ENCODE peak calls at places on chromosomes 4 and X, in seven cellular contexts. One of them, this sample, is unnamed.

GRCh38 chr4:98482847-98483806 is 175.3 kb downstream of the TSPAN5 start:
- DNase-seq in spleen: no peak
- DNase-seq in Panc1: peak; percentile 35
- DNase-seq in GM23248: peak; percentile 66
- DNase-seq in A549: peak; percentile 46
- DNase-seq in fibroblast of lung: peak; percentile 92
- DNase-seq in NT2/D1: no peak
- DNase-seq in this sample: no peak

GRCh38 chr4:164012396-164013027 is 518.0 kb downstream of the TMA16 start:
- DNase-seq in spleen: no peak
- DNase-seq in Panc1: no peak
- DNase-seq in GM23248: no peak
- DNase-seq in A549: no peak
- DNase-seq in fibroblast of lung: peak; percentile 34
- DNase-seq in NT2/D1: peak; percentile 48
- DNase-seq in this sample: no peak

GRCh38 chr4:62526671-62527070 is 1326.5 kb downstream of the ADGRL3 start:
- DNase-seq in spleen: no peak
- DNase-seq in Panc1: no peak
- DNase-seq in GM23248: no peak
- DNase-seq in A549: no peak
- DNase-seq in fibroblast of lung: no peak
- DNase-seq in NT2/D1: no peak
- DNase-seq in this sample: peak; percentile 40

GRCh38 chrX:40006025-40007017 is 91.4 kb downstream of the BCOR start:
- DNase-seq in spleen: peak; percentile 79
- DNase-seq in Panc1: no peak
- DNase-seq in GM23248: peak; percentile 43
- DNase-seq in A549: no peak
- DNase-seq in fibroblast of lung: peak; percentile 16
- DNase-seq in NT2/D1: no peak
- DNase-seq in this sample: peak; percentile 83

GRCh38 chrX:139158256-139158655 is 372.3 kb upstream of the F9 start:
- DNase-seq in spleen: no peak
- DNase-seq in Panc1: no peak
- DNase-seq in GM23248: no peak
- DNase-seq in A549: no peak
- DNase-seq in fibroblast of lung: peak; percentile 3
- DNase-seq in NT2/D1: no peak
- DNase-seq in this sample: peak; percentile 64

GRCh38 chrX:49930046-49930445 is 7.7 kb downstream of the CLCN5 start:
- DNase-seq in spleen: no peak
- DNase-seq in Panc1: no peak
- DNase-seq in GM23248: peak; percentile 14
- DNase-seq in A549: no peak
- DNase-seq in fibroblast of lung: no peak
- DNase-seq in NT2/D1: no peak
- DNase-seq in this sample: no peak

GRCh38 chr4:159199827-159200226 is 96.9 kb downstream of the RAPGEF2 start:
- DNase-seq in spleen: no peak
- DNase-seq in Panc1: no peak
- DNase-seq in GM23248: no peak
- DNase-seq in A549: no peak
- DNase-seq in fibroblast of lung: no peak
- DNase-seq in NT2/D1: no peak
- DNase-seq in this sample: no peak

GRCh38 chr4:110597582-110597981 is 25.3 kb downstream of the PITX2 start:
- DNase-seq in spleen: no peak
- DNase-seq in Panc1: no peak
- DNase-seq in GM23248: no peak
- DNase-seq in A549: no peak
- DNase-seq in fibroblast of lung: no peak
- DNase-seq in NT2/D1: no peak
- DNase-seq in this sample: no peak

GRCh38 chr4:78669453-78669852 is 106.7 kb upstream of the BMP2K start:
- DNase-seq in spleen: no peak
- DNase-seq in Panc1: no peak
- DNase-seq in GM23248: no peak
- DNase-seq in A549: peak; percentile 17
- DNase-seq in fibroblast of lung: no peak
- DNase-seq in NT2/D1: no peak
- DNase-seq in this sample: no peak

GRCh38 chr4:138859249-138859648 is 156.3 kb upstream of the NOCT start:
- DNase-seq in spleen: no peak
- DNase-seq in Panc1: no peak
- DNase-seq in GM23248: no peak
- DNase-seq in A549: no peak
- DNase-seq in fibroblast of lung: no peak
- DNase-seq in NT2/D1: no peak
- DNase-seq in this sample: no peak

GRCh38 chr4:6781561-6781960 is 966 bp upstream of the KIAA0232 start:
- DNase-seq in spleen: no peak
- DNase-seq in Panc1: no peak
- DNase-seq in GM23248: no peak
- DNase-seq in A549: no peak
- DNase-seq in fibroblast of lung: no peak
- DNase-seq in NT2/D1: no peak
- DNase-seq in this sample: no peak

GRCh38 chr4:131499139-131499873 is 1649.8 kb upstream of the PCDH10 start:
- DNase-seq in spleen: no peak
- DNase-seq in Panc1: no peak
- DNase-seq in GM23248: peak; percentile 1
- DNase-seq in A549: no peak
- DNase-seq in fibroblast of lung: peak; percentile 89
- DNase-seq in NT2/D1: no peak
- DNase-seq in this sample: no peak

GRCh38 chr4:148901075-148901705 is 459.0 kb upstream of the NR3C2 start:
- DNase-seq in spleen: no peak
- DNase-seq in Panc1: no peak
- DNase-seq in GM23248: no peak
- DNase-seq in A549: no peak
- DNase-seq in fibroblast of lung: no peak
- DNase-seq in NT2/D1: no peak
- DNase-seq in this sample: no peak

GRCh38 chrX:70479197-70479969 is 34.7 kb downstream of the DLG3 start:
- DNase-seq in spleen: no peak
- DNase-seq in Panc1: peak; percentile 20
- DNase-seq in GM23248: peak; percentile 79
- DNase-seq in A549: peak; percentile 9
- DNase-seq in fibroblast of lung: peak; percentile 76
- DNase-seq in NT2/D1: no peak
- DNase-seq in this sample: no peak

GRCh38 chrX:155086202-155086840 is 15.0 kb downstream of the BRCC3 start:
- DNase-seq in spleen: peak; percentile 71
- DNase-seq in Panc1: no peak
- DNase-seq in GM23248: peak; percentile 33
- DNase-seq in A549: peak; percentile 22
- DNase-seq in fibroblast of lung: no peak
- DNase-seq in NT2/D1: peak; percentile 18
- DNase-seq in this sample: peak; percentile 45

GRCh38 chr4:148016063-148016637 is 284.3 kb downstream of the ARHGAP10 start:
- DNase-seq in spleen: no peak
- DNase-seq in Panc1: no peak
- DNase-seq in GM23248: no peak
- DNase-seq in A549: no peak
- DNase-seq in fibroblast of lung: no peak
- DNase-seq in NT2/D1: no peak
- DNase-seq in this sample: no peak

GRCh38 chr4:144989306-144989705 is 108.7 kb downstream of the ANAPC10 start:
- DNase-seq in spleen: no peak
- DNase-seq in Panc1: no peak
- DNase-seq in GM23248: no peak
- DNase-seq in A549: no peak
- DNase-seq in fibroblast of lung: no peak
- DNase-seq in NT2/D1: no peak
- DNase-seq in this sample: no peak
- H3K4me3 ChIP-seq in spleen: no peak overlapping the region
- H3K4me3 ChIP-seq in Panc1: no peak overlapping the region
- H3K4me3 ChIP-seq in GM23248: no peak overlapping the region
- H3K4me3 ChIP-seq in A549: no peak overlapping the region
- H3K4me3 ChIP-seq in fibroblast of lung: no peak overlapping the region
- H3K4me3 ChIP-seq in NT2/D1: no peak overlapping the region
- H3K4me3 ChIP-seq in this sample: no peak overlapping the region

DNA sequence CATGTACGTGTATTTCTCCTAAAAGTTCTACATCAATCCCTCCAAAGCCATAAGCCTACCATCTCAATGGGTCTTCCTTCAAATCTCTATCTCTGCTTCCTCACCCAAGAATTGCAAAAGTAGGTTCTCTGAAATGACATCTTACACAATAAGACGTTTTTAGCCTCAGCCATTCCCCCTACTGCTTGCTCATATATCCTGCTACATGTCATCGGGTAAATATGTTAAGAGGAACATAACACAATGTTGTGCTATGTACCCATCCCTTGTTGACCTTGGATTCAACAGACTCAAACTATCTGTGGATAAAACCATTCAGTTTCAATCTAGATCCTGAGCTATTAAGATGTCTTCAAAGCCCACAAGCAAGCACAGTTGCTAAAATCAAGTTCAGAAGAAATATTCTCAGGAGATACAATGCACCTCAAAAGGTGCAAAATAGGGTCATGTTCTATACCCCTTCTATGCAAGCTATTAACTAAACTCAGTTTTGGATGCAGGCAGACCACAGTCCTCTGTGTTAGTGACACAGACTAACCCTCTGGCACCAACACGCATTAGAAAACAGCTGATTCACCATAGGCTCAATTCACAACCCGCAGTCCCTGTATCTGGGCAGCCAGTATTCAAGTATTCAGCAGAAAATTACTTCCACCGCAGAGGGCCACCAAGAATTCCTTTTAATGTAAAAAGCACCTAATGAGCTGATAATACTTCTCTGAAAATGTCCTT is 56.8 kb downstream of the CD99L2 start:
- DNase-seq in spleen: no peak
- DNase-seq in Panc1: no peak
- DNase-seq in GM23248: peak; percentile 73
- DNase-seq in A549: no peak
- DNase-seq in fibroblast of lung: peak; percentile 48
- DNase-seq in NT2/D1: no peak
- DNase-seq in this sample: no peak
- H3K4me1 ChIP-seq in spleen: peaks cover 10% of the 10 kb centered on the region
- H3K4me1 ChIP-seq in Panc1: peaks cover 29% of the 10 kb centered on the region
- H3K4me1 ChIP-seq in GM23248: peaks cover 7% of the 10 kb centered on the region
- H3K4me1 ChIP-seq in A549: peaks cover 61% of the 10 kb centered on the region
- H3K4me1 ChIP-seq in fibroblast of lung: no peaks in the 10 kb centered on the region
- H3K4me1 ChIP-seq in NT2/D1: no peaks in the 10 kb centered on the region
- H3K4me1 ChIP-seq in this sample: no peaks in the 10 kb centered on the region

DNA sequence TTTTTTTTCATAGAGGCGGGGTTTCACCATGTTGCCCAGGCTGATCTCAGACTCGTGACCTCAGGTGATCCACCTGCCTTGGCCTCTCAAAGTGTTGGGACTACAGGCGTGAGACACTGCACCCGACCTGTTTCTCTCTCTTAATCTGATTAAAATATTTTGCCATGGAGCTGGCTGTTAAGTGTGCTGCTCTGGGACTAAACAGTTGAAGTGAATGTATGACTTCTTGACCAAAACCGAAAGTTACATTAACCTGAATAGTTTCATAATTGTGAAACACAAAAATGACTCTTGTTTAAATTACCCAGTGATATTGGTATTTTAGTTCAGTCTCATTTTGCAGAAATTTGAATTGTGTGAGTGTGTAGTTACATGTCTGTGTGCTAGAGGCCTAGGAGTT is 2548.6 kb downstream of the PCDH7 start:
- DNase-seq in spleen: no peak
- DNase-seq in Panc1: no peak
- DNase-seq in GM23248: no peak
- DNase-seq in A549: no peak
- DNase-seq in fibroblast of lung: no peak
- DNase-seq in NT2/D1: no peak
- DNase-seq in this sample: no peak
- H3K4me3 ChIP-seq in spleen: no peak overlapping the region
- H3K4me3 ChIP-seq in Panc1: no peak overlapping the region
- H3K4me3 ChIP-seq in GM23248: no peak overlapping the region
- H3K4me3 ChIP-seq in A549: no peak overlapping the region
- H3K4me3 ChIP-seq in fibroblast of lung: no peak overlapping the region
- H3K4me3 ChIP-seq in NT2/D1: no peak overlapping the region
- H3K4me3 ChIP-seq in this sample: no peak overlapping the region

GRCh38 chr4:3512279-3512678 is 19.9 kb downstream of the LRPAP1 start:
- DNase-seq in spleen: no peak
- DNase-seq in Panc1: no peak
- DNase-seq in GM23248: no peak
- DNase-seq in A549: no peak
- DNase-seq in fibroblast of lung: no peak
- DNase-seq in NT2/D1: no peak
- DNase-seq in this sample: peak; percentile 61
- H3K4me1 ChIP-seq in spleen: no peaks in the 10 kb centered on the region
- H3K4me1 ChIP-seq in Panc1: no peaks in the 10 kb centered on the region
- H3K4me1 ChIP-seq in GM23248: no peaks in the 10 kb centered on the region
- H3K4me1 ChIP-seq in A549: no peaks in the 10 kb centered on the region
- H3K4me1 ChIP-seq in fibroblast of lung: no peaks in the 10 kb centered on the region
- H3K4me1 ChIP-seq in NT2/D1: peaks cover 16% of the 10 kb centered on the region
- H3K4me1 ChIP-seq in this sample: no peaks in the 10 kb centered on the region

DNA sequence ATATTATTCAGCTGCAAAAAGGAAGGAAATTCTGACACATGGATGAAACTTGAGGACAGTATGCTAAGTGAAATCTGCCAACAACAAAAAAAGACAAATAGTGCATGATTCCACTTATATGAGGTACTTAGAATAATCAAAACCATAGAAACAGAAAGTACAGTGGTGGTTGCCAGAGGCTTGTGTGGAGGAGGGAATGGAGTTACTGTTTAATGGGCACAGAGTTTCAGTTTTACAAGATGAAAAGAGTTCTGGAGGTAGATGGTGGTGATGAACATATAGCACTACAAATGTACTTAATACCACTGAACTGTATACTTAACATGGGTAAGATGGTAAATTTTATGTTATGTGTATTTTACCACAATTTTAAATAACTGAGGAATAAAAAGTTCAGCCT is 212.0 kb upstream of the KLF3 start:
- DNase-seq in spleen: no peak
- DNase-seq in Panc1: no peak
- DNase-seq in GM23248: no peak
- DNase-seq in A549: no peak
- DNase-seq in fibroblast of lung: no peak
- DNase-seq in NT2/D1: no peak
- DNase-seq in this sample: no peak
- H3K4me3 ChIP-seq in spleen: no peak overlapping the region
- H3K4me3 ChIP-seq in Panc1: no peak overlapping the region
- H3K4me3 ChIP-seq in GM23248: no peak overlapping the region
- H3K4me3 ChIP-seq in A549: no peak overlapping the region
- H3K4me3 ChIP-seq in fibroblast of lung: no peak overlapping the region
- H3K4me3 ChIP-seq in NT2/D1: no peak overlapping the region
- H3K4me3 ChIP-seq in this sample: no peak overlapping the region

This sample was measured in kidney.